ENCODE peak calls at places on chromosomes 4 and X, in five cellular contexts. T is cardiac muscle cell, Y is left lung, F is dorsolateral prefrontal cortex, M is NCI-H524. K is an unnamed sample.

GRCh38 chr4:138832563-138832962 is 183.0 kb upstream of the NOCT start:
- DNase-seq in T (no peak), Y (no peak), F (no peak), M (no peak), K (no peak)

GRCh38 chr4:26028793-26029511 is 114.9 kb downstream of the SMIM20 start:
- DNase-seq in T (peak), Y (peak), F (peak), M (peak), K (no peak)

GRCh38 chrX:138191998-138192397 is 519.5 kb downstream of the FGF13 start:
- DNase-seq in T (peak), Y (no peak), F (no peak), M (peak), K (no peak)

GRCh38 chr4:31657859-31658258 is 937.7 kb downstream of the PCDH7 start:
- DNase-seq in T (no peak), Y (no peak), F (no peak), M (no peak), K (no peak)

GRCh38 chr4:136343340-136343739 is 1189.0 kb downstream of the PCDH18 start:
- DNase-seq in T (no peak), Y (no peak), F (no peak), M (no peak), K (no peak)

GRCh38 chrX:154748712-154749339 is 2.1 kb downstream of the GAB3 start:
- DNase-seq in T (peak), Y (no peak), F (no peak), M (peak), K (no peak)

GRCh38 chr4:111228874-111229273 is 606.0 kb upstream of the PITX2 start:
- DNase-seq in T (no peak), Y (no peak), F (no peak), M (no peak), K (no peak)

GRCh38 chrX:129529685-129530281 is 6.5 kb upstream of the SMARCA1 start:
- DNase-seq in T (no peak), Y (no peak), F (no peak), M (peak), K (no peak)

GRCh38 chr4:112183252-112183651 is 38.0 kb downstream of the FAM241A start:
- DNase-seq in T (no peak), Y (no peak), F (no peak), M (no peak), K (no peak)

K was measured in thoracic aorta.